ENCODE peak calls at places on chromosomes 16 and 17, in seven cellular contexts. H, W, Q, K, F, L and R are unnamed samples.

GRCh38 chr17:56119191-56119590 is 34.1 kb upstream of the ANKFN1 start:
- DNase-seq in L (no peak), Q (no peak), W (no peak), F (no peak), H (no peak), K (no peak), R (no peak)

GRCh38 chr16:71426069-71426879 is 15.6 kb downstream of the TLE7 start:
- DNase-seq in F (peak; percentile 69), K (peak; percentile 90), Q (no peak), L (no peak), W (no peak), H (no peak), R (peak; percentile 94)

GRCh38 chr17:75575728-75576127 is 11.9 kb upstream of the MYO15B start:
- DNase-seq in L (no peak), W (no peak), F (no peak), Q (no peak), H (no peak), K (no peak), R (no peak)

GRCh38 chr16:30527635-30528178 is 1.3 kb upstream of the ZNF768 start:
- DNase-seq in F (no peak), L (no peak), W (peak; percentile 36), H (peak; percentile 71), K (no peak), Q (peak; percentile 79), R (no peak)

GRCh38 chr17:77637807-77638182 is 320.7 kb upstream of the TNRC6C start:
- DNase-seq in F (peak; percentile 68), H (no peak), W (no peak), L (no peak), K (no peak), Q (no peak), R (no peak)

GRCh38 chr16:9594961-9595360 is 503.5 kb downstream of the HAPSTR1 start:
- DNase-seq in Q (no peak), K (no peak), W (no peak), F (no peak), H (no peak), L (no peak), R (no peak)

GRCh38 chr17:29070308-29070707 is 27.4 kb downstream of the PIPOX start:
- DNase-seq in H (no peak), F (no peak), L (no peak), K (no peak), W (no peak), Q (no peak), R (no peak)

GRCh38 chr16:23408242-23409201 is 44.5 kb downstream of the COG7 start:
- DNase-seq in F (peak; percentile 55), H (peak; percentile 29), K (peak; percentile 78), Q (peak; percentile 42), L (peak; percentile 68), W (no peak), R (peak; percentile 66)

GRCh38 chr16:24577167-24577566 is 37.8 kb downstream of the RBBP6 start:
- DNase-seq in W (no peak), H (no peak), Q (no peak), F (no peak), K (peak; percentile 10), L (no peak), R (peak; percentile 59)

GRCh38 chr16:71771571-71771970 is 37.1 kb downstream of the AP1G1 start:
- DNase-seq in F (no peak), K (no peak), W (no peak), H (no peak), L (no peak), Q (no peak), R (no peak)

GRCh38 chr16:73232555-73233422 is 184.9 kb upstream of the ZFHX3 start:
- DNase-seq in L (peak; percentile 59), Q (no peak), F (peak; percentile 39), K (peak; percentile 100), W (no peak), H (no peak), R (peak; percentile 98)
- H3K4me3 ChIP-seq in L (peak overlapping the region; percentile 36), Q (peak overlapping the region; percentile 26), F (peak overlapping the region; percentile 61), K (peak overlapping the region; percentile 51), W (no peak overlapping the region), H (no peak overlapping the region), R (peak overlapping the region; percentile 57)

GRCh38 chr17:45096141-45096540 is 35.0 kb downstream of the NMT1 start:
- DNase-seq in K (peak; percentile 39), F (no peak), Q (no peak), W (no peak), L (no peak), H (no peak), R (peak; percentile 50)

GRCh38 chr17:45096926-45097325 is 35.4 kb downstream of the PLCD3 start:
- DNase-seq in W (no peak), L (no peak), F (no peak), H (no peak), K (no peak), Q (no peak), R (no peak)

GRCh38 chr17:45098081-45098868 is 34.0 kb downstream of the PLCD3 start:
- DNase-seq in H (no peak), F (no peak), K (no peak), Q (no peak), L (no peak), W (no peak), R (no peak)

GRCh38 chr17:45101546-45101882 is 30.8 kb downstream of the PLCD3 start:
- DNase-seq in W (no peak), F (no peak), K (no peak), Q (no peak), H (no peak), L (no peak), R (no peak)

DNA sequence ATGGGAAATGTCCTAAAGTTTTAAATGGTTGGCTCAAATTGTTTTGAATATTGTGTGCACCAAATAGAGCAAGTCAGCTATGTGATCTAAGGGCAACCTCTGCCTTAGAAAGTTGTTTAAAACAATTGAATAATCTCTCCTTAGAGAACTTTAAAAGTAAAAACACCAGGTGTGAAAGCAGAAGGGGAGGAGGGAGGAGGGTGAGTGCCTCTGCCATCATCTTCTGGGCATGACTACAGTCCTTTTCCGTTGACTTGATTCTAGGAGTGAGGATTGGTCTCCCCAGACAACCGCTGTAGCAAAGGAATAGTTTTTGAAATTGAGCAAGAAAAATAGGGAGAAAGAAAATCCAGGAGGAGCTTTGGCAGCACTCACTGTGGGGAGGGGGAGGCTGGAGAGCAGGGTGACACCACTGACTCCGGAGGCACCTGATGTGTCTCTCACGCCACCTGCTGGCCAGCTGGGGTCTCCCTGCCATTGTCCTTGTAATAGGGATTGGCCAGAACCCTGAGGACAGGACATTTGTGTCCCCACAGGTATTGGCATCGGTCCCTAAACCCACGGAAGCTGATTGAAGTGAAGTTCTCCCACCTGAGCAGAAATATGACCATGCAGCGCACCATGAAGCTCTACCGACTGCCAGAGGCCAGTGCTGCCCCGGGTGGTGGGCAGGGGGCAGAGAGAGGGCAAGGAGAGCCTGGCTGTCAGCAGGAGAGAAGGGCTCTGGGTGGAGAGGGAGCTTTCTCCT is 33.3 kb downstream of the PLCD3 start:
- DNase-seq in Q (peak; percentile 89), H (peak; percentile 87), F (peak; percentile 93), W (peak; percentile 91), K (peak; percentile 66), L (peak; percentile 84), R (peak; percentile 68)
- TF ChIP-seq CTCF in Q (peak; percentile 96), H (no peak), F (peak; percentile 91), W (no peak), K (peak; percentile 78), L (peak; percentile 86), R (peak; percentile 89)

DNA sequence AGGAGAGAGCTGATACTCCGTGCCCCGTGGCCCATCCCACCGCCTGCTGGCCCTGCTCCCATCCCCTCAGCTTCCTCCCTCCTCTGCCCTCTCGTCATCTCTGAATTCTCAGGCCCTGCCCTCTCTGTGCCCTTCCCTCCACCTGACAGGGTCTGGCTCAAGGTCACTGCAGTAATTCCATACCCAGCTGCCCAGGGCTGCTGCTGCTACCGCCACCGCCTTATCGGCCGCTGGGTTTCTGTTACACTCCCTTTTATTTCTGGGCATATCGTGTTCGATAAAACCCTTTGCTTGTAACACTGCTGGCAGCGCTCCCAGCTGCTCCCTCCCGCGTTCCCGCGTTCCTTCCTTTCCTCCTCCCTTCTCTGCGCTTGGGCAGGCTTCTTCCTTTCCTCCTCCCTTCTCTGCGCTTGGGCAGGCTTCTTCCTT is 1.2 kb downstream of the EPN3 start:
- DNase-seq in L (peak; percentile 70), K (peak; percentile 33), W (peak; percentile 97), F (peak; percentile 90), H (no peak), Q (no peak), R (no peak)
- H3K4me3 ChIP-seq in L (peak overlapping the region; percentile 34), K (no peak overlapping the region), W (peak overlapping the region; percentile 48), F (peak overlapping the region; percentile 8), H (peak overlapping the region; percentile 41), Q (peak overlapping the region; percentile 52), R (no peak overlapping the region)

DNA sequence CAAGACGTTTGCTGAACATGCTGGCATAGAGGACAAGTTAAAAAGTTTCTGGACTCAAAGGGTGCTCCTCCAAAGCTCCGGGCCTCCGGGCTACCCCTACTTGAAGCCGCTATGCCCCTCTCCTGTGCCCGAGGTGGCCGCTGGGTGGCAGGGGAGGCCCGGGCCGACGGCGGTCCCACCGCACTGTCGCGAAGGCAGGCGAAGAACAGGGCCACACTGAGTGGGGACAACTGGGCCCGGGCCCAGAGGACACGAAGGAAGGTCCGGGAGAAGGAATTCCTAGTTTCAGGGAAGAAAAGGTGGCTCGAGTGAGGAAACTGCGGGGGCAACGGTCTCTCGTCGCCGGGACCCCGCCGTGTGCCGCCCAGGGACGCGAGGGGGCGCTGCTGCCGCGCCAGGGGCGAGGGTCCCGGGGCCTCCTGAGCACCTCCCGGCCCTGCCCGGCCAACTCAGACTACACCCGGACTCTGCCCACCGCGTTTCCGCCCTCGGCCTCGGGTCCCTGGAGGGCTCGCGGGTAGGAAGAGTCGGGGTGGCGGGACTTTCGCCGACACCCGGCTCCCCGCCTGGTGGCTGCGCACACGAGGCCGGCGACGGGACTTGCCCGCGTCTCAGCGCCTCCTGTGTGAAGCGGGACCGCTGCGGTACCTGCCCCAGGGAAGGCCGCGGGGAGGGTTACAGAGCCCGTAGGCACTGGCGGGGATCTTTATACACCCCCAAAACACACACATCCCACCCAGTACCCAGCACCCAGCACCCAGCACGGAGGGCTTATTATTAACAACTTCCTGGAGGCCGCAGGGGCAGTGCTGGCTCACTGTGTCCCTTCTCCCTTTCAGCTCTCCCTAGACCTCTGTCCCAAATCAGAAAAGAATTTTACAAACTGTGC is 772 bp upstream of the CHCT1 start:
- DNase-seq in K (peak; percentile 33), F (peak; percentile 97), W (peak; percentile 74), H (peak; percentile 35), L (peak; percentile 72), Q (peak; percentile 68), R (peak; percentile 62)
- TF ChIP-seq CTCF in K (peak; percentile 57), F (peak; percentile 100), W (no peak), H (no peak), L (peak; percentile 87), Q (peak; percentile 85), R (peak; percentile 94)

GRCh38 chr16:10949424-10949970 is 5.1 kb downstream of the CLEC16A start:
- DNase-seq in Q (no peak), K (no peak), L (no peak), H (no peak), F (no peak), W (no peak), R (peak; percentile 71)
- H3K4me3 ChIP-seq in Q (no peak overlapping the region), K (no peak overlapping the region), L (no peak overlapping the region), H (no peak overlapping the region), F (no peak overlapping the region), W (no peak overlapping the region), R (no peak overlapping the region)

GRCh38 chr17:4551141-4551540 is 4.0 kb downstream of the MYBBP1A start:
- DNase-seq in Q (no peak), H (no peak), W (no peak), F (peak; percentile 43), L (no peak), K (no peak), R (no peak)
- TF ChIP-seq CTCF in Q (no peak), H (no peak), W (no peak), F (peak; percentile 31), L (no peak), K (no peak), R (no peak)